ENCODE peak calls at places on chromosomes 6 and 20, in five cellular contexts. E, Q, G, T and A are unnamed samples.

GRCh38 chr6:151161363-151161762 is 78.4 kb upstream of the AKAP12 start:
- DNase-seq in E (no peak), Q (no peak), G (no peak), T (no peak), A (no peak)

GRCh38 chr20:44017211-44017610 is 102.6 kb downstream of the TOX2 start:
- DNase-seq in E (no peak), Q (no peak), G (no peak), T (no peak), A (no peak)

GRCh38 chr6:113447088-113447831 is 409.9 kb upstream of the MARCKS start:
- DNase-seq in E (no peak), Q (no peak), G (no peak), T (no peak), A (no peak)

GRCh38 chr20:63217706-63218105 is 1.8 kb upstream of the YTHDF1 start:
- DNase-seq in E (no peak), Q (no peak), G (no peak), T (no peak), A (no peak)

GRCh38 chr6:157198425-157199279 is 124.7 kb downstream of the TMEM242 start:
- DNase-seq in E (no peak), Q (no peak), G (no peak), T (no peak), A (peak)

GRCh38 chr6:3455490-3456394 is 1.1 kb downstream of the SLC22A23 start:
- DNase-seq in E (peak), Q (peak), G (no peak), T (no peak), A (peak)

GRCh38 chr6:104958720-104959452 is 2.0 kb downstream of the LIN28B start:
- DNase-seq in E (no peak), Q (peak), G (no peak), T (no peak), A (no peak)

GRCh38 chr20:63858393-63859165 is 2.7 kb upstream of the ABHD16B start:
- DNase-seq in E (peak), Q (peak), G (no peak), T (no peak), A (no peak)

GRCh38 chr6:165717732-165718465 is 54.9 kb upstream of the PDE10A start:
- DNase-seq in E (no peak), Q (no peak), G (no peak), T (no peak), A (no peak)

GRCh38 chr6:28988536-28989415 is 16.3 kb downstream of the ZNF311 start:
- DNase-seq in E (peak), Q (peak), G (peak), T (peak), A (peak)